ENCODE peak calls at places on chromosomes 3 and 15, in nine cellular contexts. R is effector memory CD4-positive, alpha-beta T cell; Y is H9; C is RPMI8226; N is DMS53; Q is PC-3; F is HS-27A; E is mucosa of gallbladder; T is NAMALWA. W is an unnamed sample.

GRCh38 chr15:75170711-75171341 is 30.9 kb upstream of the C15orf39 start:
- DNase-seq in R (no peak), Y (no peak), C (no peak), N (no peak), Q (peak; percentile 83), F (peak; percentile 75), E (peak; percentile 68), T (no peak), W (peak; percentile 41)

GRCh38 chr15:81887913-81888312 is 157.9 kb downstream of the MEX3B start:
- DNase-seq in R (no peak), Y (no peak), C (no peak), N (no peak), Q (peak; percentile 44), F (no peak), E (no peak), T (no peak), W (no peak)

GRCh38 chr3:115146032-115146417 is 1.1 kb downstream of the ZBTB20 start:
- DNase-seq in R (peak; percentile 40), Y (peak; percentile 31), C (peak; percentile 58), N (peak; percentile 85), Q (peak; percentile 53), F (peak; percentile 19), E (peak; percentile 36), T (peak; percentile 62), W (peak; percentile 56)

GRCh38 chr3:96844204-96844514 is 29.8 kb downstream of the EPHA6 start:
- DNase-seq in R (no peak), Y (no peak), C (no peak), N (no peak), Q (peak; percentile 10), F (no peak), E (no peak), T (no peak), W (no peak)

GRCh38 chr3:37861540-37862051 is at the start of gene CTDSPL:
- DNase-seq in R (no peak), Y (peak; percentile 60), C (no peak), N (peak; percentile 54), Q (peak; percentile 41), F (no peak), E (no peak), T (no peak), W (peak; percentile 41)

GRCh38 chr3:124117486-124117885 is 125.6 kb upstream of the ROPN1 start:
- DNase-seq in R (no peak), Y (no peak), C (no peak), N (no peak), Q (peak; percentile 73), F (no peak), E (no peak), T (no peak), W (no peak)

GRCh38 chr15:78109156-78109555 is 16.8 kb downstream of the SH2D7 start:
- DNase-seq in R (no peak), Y (no peak), C (no peak), N (no peak), Q (no peak), F (no peak), E (no peak), T (no peak), W (no peak)

GRCh38 chr3:11224870-11225251 is 47.3 kb upstream of the ATG7 start:
- DNase-seq in R (no peak), Y (no peak), C (no peak), N (no peak), Q (no peak), F (no peak), E (no peak), T (no peak), W (no peak)

GRCh38 chr15:77607111-77607893 is 25.4 kb downstream of the LINGO1 start:
- DNase-seq in R (no peak), Y (no peak), C (no peak), N (no peak), Q (no peak), F (no peak), E (no peak), T (no peak), W (no peak)

GRCh38 chr3:160869825-160870224 is 113.8 kb downstream of the PPM1L start:
- DNase-seq in R (no peak), Y (no peak), C (no peak), N (peak; percentile 48), Q (peak; percentile 29), F (no peak), E (peak; percentile 22), T (no peak), W (no peak)

GRCh38 chr15:60656491-60657284 is 177.7 kb upstream of the ICE2 start:
- DNase-seq in R (no peak), Y (no peak), C (no peak), N (no peak), Q (no peak), F (no peak), E (no peak), T (no peak), W (no peak)

GRCh38 chr3:170162630-170163029 is 18.9 kb downstream of the PHC3 start:
- DNase-seq in R (no peak), Y (no peak), C (no peak), N (no peak), Q (no peak), F (no peak), E (no peak), T (no peak), W (no peak)

GRCh38 chr3:167653750-167654149 is at the start of gene WDR49:
- DNase-seq in R (no peak), Y (peak; percentile 49), C (peak; percentile 13), N (peak; percentile 80), Q (no peak), F (no peak), E (no peak), T (peak; percentile 41), W (no peak)

GRCh38 chr3:177589041-177589650 is 391.9 kb upstream of the TBL1XR1 start:
- DNase-seq in R (no peak), Y (no peak), C (no peak), N (peak; percentile 39), Q (no peak), F (no peak), E (no peak), T (no peak), W (no peak)

GRCh38 chr3:20182206-20182605 is 3.8 kb downstream of the SGO1 start:
- DNase-seq in R (no peak), Y (no peak), C (no peak), N (no peak), Q (no peak), F (no peak), E (no peak), T (no peak), W (no peak)

GRCh38 chr3:9066775-9067174 is 103.5 kb upstream of the RAD18 start:
- DNase-seq in R (no peak), Y (no peak), C (no peak), N (no peak), Q (no peak), F (no peak), E (no peak), T (no peak), W (no peak)

GRCh38 chr3:126476166-126476975 is 680 bp upstream of the ZXDC start:
- DNase-seq in R (no peak), Y (peak; percentile 63), C (no peak), N (peak; percentile 86), Q (peak; percentile 26), F (no peak), E (peak; percentile 44), T (peak; percentile 48), W (no peak)

GRCh38 chr3:108124337-108125150 is 33.7 kb upstream of the CD47 start:
- DNase-seq in R (peak; percentile 57), Y (no peak), C (peak; percentile 82), N (no peak), Q (no peak), F (no peak), E (no peak), T (peak; percentile 97), W (no peak)

GRCh38 chr3:11600501-11601282 is 43.0 kb downstream of the VGLL4 start:
- DNase-seq in R (no peak), Y (peak; percentile 81), C (no peak), N (no peak), Q (peak; percentile 99), F (peak; percentile 96), E (peak; percentile 81), T (no peak), W (no peak)

GRCh38 chr3:56889131-56889530 is 87.4 kb upstream of the ARHGEF3 start:
- DNase-seq in R (no peak), Y (no peak), C (no peak), N (no peak), Q (no peak), F (no peak), E (no peak), T (no peak), W (no peak)

GRCh38 chr3:155352900-155353490 is 59.5 kb upstream of the STRIT1 start:
- DNase-seq in R (no peak), Y (no peak), C (peak; percentile 53), N (peak; percentile 67), Q (peak; percentile 84), F (peak; percentile 24), E (no peak), T (peak; percentile 82), W (peak; percentile 47)

GRCh38 chr3:164332856-164333802 is 745.2 kb downstream of the SI start:
- DNase-seq in R (no peak), Y (peak; percentile 51), C (no peak), N (no peak), Q (no peak), F (no peak), E (no peak), T (no peak), W (peak; percentile 6)

W was measured in LoVo.